ENCODE peak calls at places on chromosome 7, in four cellular contexts. One of them, this sample, is unnamed.

GRCh38 chr7:30549933-30550493 is 44.7 kb upstream of the GARS1 start:
- DNase-seq in G401: no peak
- DNase-seq in T-cell: no peak
- DNase-seq in Daoy: peak
- DNase-seq in this sample: no peak

GRCh38 chr7:94849636-94850208 is 57.7 kb upstream of the PPP1R9A start:
- DNase-seq in G401: no peak
- DNase-seq in T-cell: no peak
- DNase-seq in Daoy: no peak
- DNase-seq in this sample: no peak

GRCh38 chr7:128726031-128726430 is 13.1 kb upstream of the CALU start:
- DNase-seq in G401: no peak
- DNase-seq in T-cell: no peak
- DNase-seq in Daoy: no peak
- DNase-seq in this sample: no peak

GRCh38 chr7:142581341-142581740 is 167.9 kb upstream of the PRSS1 start:
- DNase-seq in G401: no peak
- DNase-seq in T-cell: no peak
- DNase-seq in Daoy: peak
- DNase-seq in this sample: no peak

GRCh38 chr7:30710669-30711068 is 28.4 kb upstream of the CRHR2 start:
- DNase-seq in G401: no peak
- DNase-seq in T-cell: no peak
- DNase-seq in Daoy: no peak
- DNase-seq in this sample: no peak

GRCh38 chr7:114885836-114886235 is 36.1 kb upstream of the MDFIC start:
- DNase-seq in G401: no peak
- DNase-seq in T-cell: no peak
- DNase-seq in Daoy: no peak
- DNase-seq in this sample: no peak

GRCh38 chr7:41702635-41703371 is at the start of gene INHBA:
- DNase-seq in G401: no peak
- DNase-seq in T-cell: no peak
- DNase-seq in Daoy: peak
- DNase-seq in this sample: no peak

GRCh38 chr7:139362302-139362701 is 2.6 kb downstream of the LUC7L2 start:
- DNase-seq in G401: no peak
- DNase-seq in T-cell: no peak
- DNase-seq in Daoy: no peak
- DNase-seq in this sample: no peak

GRCh38 chr7:96120856-96121255 is 201.0 kb downstream of the SLC25A13 start:
- DNase-seq in G401: no peak
- DNase-seq in T-cell: no peak
- DNase-seq in Daoy: no peak
- DNase-seq in this sample: no peak